ENCODE peak calls at places on chromosomes 13 and 19, in six cellular contexts. K is endothelial cell of umbilical vein, T is GM12878, G is keratinocyte, O is H1, J is GM23338. X is an unnamed sample. For H4K20me1, the result is how much of the 10 kb centered on the place peaks cover.

GRCh38 chr13:111021270-111021669 is 93.8 kb upstream of the ARHGEF7 start:
- DNase-seq in K (no peak), T (no peak), G (no peak), O (no peak), J (no peak), X (no peak)

GRCh38 chr19:35710784-35711723 is 6.7 kb downstream of the ZBTB32 start:
- DNase-seq in K (no peak), T (peak), G (no peak), O (no peak), J (no peak), X (no peak)

GRCh38 chr13:110352735-110353134 is 45.7 kb downstream of the COL4A2 start:
- DNase-seq in K (no peak), T (no peak), G (no peak), O (no peak), J (peak), X (peak)

GRCh38 chr13:93535256-93535655 is 308.6 kb downstream of the GPC6 start:
- DNase-seq in K (no peak), T (no peak), G (no peak), O (no peak), J (no peak), X (no peak)

GRCh38 chr19:1324792-1325567 is 39.3 kb downstream of the EFNA2 start:
- DNase-seq in K (peak), T (no peak), G (no peak), O (no peak), J (peak), X (no peak)

GRCh38 chr13:74102691-74103090 is 31.5 kb downstream of the KLF12 start:
- DNase-seq in K (no peak), T (no peak), G (no peak), O (no peak), J (no peak), X (no peak)

GRCh38 chr13:30240608-30241007 is 66.7 kb downstream of the KATNAL1 start:
- DNase-seq in K (no peak), T (no peak), G (no peak), O (no peak), J (no peak), X (no peak)

GRCh38 chr19:42596391-42597071 is 1.8 kb upstream of the CEACAM8 start:
- DNase-seq in K (peak), T (no peak), G (no peak), O (no peak), J (peak), X (peak)

GRCh38 chr13:74026753-74027152 is 107.5 kb downstream of the KLF12 start:
- DNase-seq in K (peak), T (peak), G (no peak), O (no peak), J (peak), X (peak)

GRCh38 chr19:5314012-5314906 is 26.4 kb downstream of the PTPRS start:
- DNase-seq in K (no peak), T (no peak), G (no peak), O (no peak), J (no peak), X (no peak)

GRCh38 chr13:47420012-47420411 is 523.2 kb upstream of the HTR2A start:
- DNase-seq in K (no peak), T (no peak), G (no peak), O (no peak), J (no peak), X (no peak)

GRCh38 chr19:13964776-13965175 is 12.5 kb downstream of the DCAF15 start:
- DNase-seq in K (no peak), T (no peak), G (no peak), O (no peak), J (no peak), X (no peak)

GRCh38 chr13:55029280-55029679 is 2000.7 kb downstream of the OLFM4 start:
- DNase-seq in K (no peak), T (no peak), G (no peak), O (no peak), J (no peak), X (no peak)

GRCh38 chr19:15701757-15702589 is 25.9 kb upstream of the OR10H2 start:
- DNase-seq in K (no peak), T (no peak), G (peak), O (no peak), J (no peak), X (no peak)

GRCh38 chr19:38538793-38539528 is 78.8 kb downstream of the MAP4K1 start:
- DNase-seq in K (no peak), T (no peak), G (no peak), O (no peak), J (no peak), X (no peak)

GRCh38 chr19:33100894-33101644 is 20.1 kb downstream of the GPATCH1 start:
- DNase-seq in K (no peak), T (no peak), G (no peak), O (no peak), J (no peak), X (no peak)

DNA sequence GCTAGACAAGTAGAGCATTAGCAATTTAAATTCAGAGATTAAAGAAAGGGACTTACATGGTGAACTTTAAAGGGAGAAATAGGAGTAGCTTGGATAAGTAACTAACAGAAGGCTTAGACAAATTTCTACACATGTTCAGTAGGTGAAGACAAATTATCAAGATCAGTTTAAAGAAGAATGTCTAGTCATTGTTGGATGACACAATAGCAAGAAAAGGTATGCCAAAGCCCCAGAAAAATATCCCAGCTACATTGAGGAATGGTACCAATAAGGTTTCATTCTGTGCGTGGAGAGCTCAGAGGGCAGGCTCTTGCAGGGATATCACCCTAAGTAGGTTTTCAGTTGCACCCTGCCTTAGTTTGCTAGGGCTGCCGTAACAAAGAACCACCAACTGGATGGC is 3.5 kb upstream of the STK24 start:
- DNase-seq in K (no peak), T (no peak), G (no peak), O (no peak), J (no peak), X (no peak)
- H4K20me1 ChIP-seq in K (under half), T (under half), G (under half), O (under half), J (under half), X (under half)

GRCh38 chr19:18948075-18948975 is 7.3 kb upstream of the HOMER3 start:
- DNase-seq in K (no peak), T (no peak), G (no peak), O (no peak), J (no peak), X (no peak)
- H3K4me3 ChIP-seq in K (no peak), T (no peak), G (no peak), O (no peak), J (no peak), X (no peak)

GRCh38 chr13:113859311-113860050 is 4.4 kb downstream of the GAS6 start:
- DNase-seq in K (no peak), T (no peak), G (no peak), O (no peak), J (no peak), X (no peak)

GRCh38 chr13:113860579-113861432 is 3.1 kb downstream of the GAS6 start:
- DNase-seq in K (peak), T (no peak), G (no peak), O (peak), J (peak), X (no peak)

GRCh38 chr13:113862191-113862765 is 1.6 kb downstream of the GAS6 start:
- DNase-seq in K (no peak), T (no peak), G (no peak), O (no peak), J (no peak), X (no peak)

GRCh38 chr13:113861433-113862030 is 2.3 kb downstream of the GAS6 start:
- DNase-seq in K (no peak), T (no peak), G (no peak), O (no peak), J (no peak), X (no peak)

GRCh38 chr13:113860051-113860471 is 3.8 kb downstream of the GAS6 start:
- DNase-seq in K (no peak), T (no peak), G (no peak), O (no peak), J (peak), X (no peak)
- H4K20me1 ChIP-seq in K (under half), T (under half), G (under half), O (under half), J (under half), X (under half)

GRCh38 chr19:55492362-55492944 is 4.2 kb downstream of the SSC5D start:
- DNase-seq in K (no peak), T (no peak), G (no peak), O (no peak), J (no peak), X (no peak)

GRCh38 chr19:55489711-55490477 is 1.7 kb downstream of the SSC5D start:
- DNase-seq in K (no peak), T (no peak), G (no peak), O (no peak), J (no peak), X (no peak)

GRCh38 chr19:55490478-55491436 is 2.5 kb downstream of the SSC5D start:
- DNase-seq in K (no peak), T (no peak), G (no peak), O (no peak), J (no peak), X (no peak)

GRCh38 chr19:55493052-55493649 is 4.9 kb downstream of the SSC5D start:
- DNase-seq in K (no peak), T (no peak), G (no peak), O (no peak), J (no peak), X (no peak)

DNA sequence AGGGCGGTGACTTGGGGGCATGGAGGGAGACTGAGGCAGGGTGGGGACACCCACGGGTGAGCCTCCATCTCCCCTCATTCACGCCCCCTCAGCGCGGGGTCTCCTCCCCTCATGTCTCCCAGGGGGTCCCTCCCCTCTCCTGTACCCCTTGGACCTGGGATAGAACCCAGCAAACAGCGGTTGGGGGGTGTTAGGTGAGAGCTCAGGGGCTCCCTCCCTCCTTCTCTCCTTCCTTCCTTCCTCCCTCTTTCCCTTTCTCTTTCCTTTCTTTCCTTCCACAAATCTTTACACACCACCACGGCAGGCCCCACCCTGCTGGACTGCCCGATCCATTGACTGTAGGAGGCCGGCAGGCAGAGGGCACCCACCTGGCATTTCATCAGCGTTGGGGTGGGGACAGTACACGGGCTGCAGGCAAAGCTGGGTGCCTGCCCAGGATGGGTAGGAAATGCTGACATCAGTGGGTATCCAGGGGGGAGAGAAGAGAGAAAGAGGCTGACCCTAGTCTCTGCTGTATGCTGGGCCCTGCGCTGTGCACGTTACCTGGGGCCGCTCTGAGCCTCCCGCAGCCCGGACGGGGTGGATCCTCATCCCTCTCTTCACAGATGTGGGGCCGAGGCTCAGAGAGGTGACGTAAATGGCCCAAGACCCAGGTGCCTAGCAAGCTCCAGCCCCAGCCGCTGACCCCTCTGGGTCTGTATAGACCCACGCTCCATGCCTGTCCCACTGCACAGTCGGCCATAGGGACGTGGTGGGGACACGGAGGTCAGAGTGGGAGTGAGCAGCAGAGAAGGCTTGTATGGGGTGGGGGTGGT is 3.5 kb downstream of the SSC5D start:
- DNase-seq in K (no peak), T (no peak), G (no peak), O (no peak), J (no peak), X (no peak)
- H3K4me3 ChIP-seq in K (no peak), T (no peak), G (no peak), O (no peak), J (no peak), X (no peak)

DNA sequence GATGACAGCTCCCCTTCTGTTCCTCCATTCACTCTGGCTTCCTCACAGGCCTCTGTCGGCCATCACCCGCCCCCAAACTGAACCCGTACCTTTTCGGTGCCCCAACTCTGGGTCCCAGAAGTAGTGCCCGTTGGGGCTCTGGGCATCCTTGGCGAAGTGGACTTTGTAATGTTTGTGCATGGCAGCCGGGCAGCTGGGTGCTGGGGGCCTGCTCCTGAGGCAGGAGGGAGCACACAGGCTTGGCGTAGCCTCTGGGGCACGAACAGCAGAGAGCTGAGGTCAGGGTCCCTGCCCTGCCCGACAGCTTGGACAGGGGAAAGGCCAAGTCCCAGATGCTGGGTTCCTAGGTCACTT is 834 bp downstream of the NKPD1 start:
- DNase-seq in K (no peak), T (no peak), G (no peak), O (no peak), J (no peak), X (no peak)
- H4K20me1 ChIP-seq in K (under half), T (under half), G (under half), O (under half), J (under half), X (under half)

DNA sequence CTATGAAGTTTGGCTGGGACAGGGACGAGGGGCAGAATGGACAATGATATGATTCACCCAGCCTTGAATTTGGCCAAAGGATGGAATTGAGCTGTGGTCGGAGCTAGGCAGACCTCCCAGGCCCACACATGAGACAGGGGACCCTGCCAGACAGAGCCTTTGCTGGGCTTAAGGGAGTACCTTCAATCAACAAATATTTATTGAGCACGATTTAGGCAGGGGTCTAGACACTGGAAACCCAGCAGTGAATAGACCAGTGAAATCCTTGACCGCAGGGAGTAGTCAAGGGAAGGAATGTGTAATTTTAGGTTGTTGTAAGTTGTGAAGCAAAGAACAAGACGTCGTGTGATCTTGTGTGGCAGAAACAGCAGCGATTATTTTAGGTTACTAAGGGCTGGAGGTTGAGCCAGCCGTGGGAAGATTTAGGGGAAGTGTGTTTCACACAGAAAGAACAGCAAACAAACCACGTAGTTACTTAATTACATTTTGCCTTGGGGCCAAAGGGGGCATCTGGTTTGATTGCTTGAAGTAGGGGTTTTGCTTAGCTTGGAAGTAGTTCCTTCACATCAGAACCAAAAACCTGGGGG is 16.9 kb upstream of the AP1M2 start:
- DNase-seq in K (peak), T (peak), G (no peak), O (no peak), J (no peak), X (peak)
- H3K4me3 ChIP-seq in K (no peak), T (peak), G (no peak), O (peak), J (peak), X (peak)

GRCh38 chr19:50008532-50008931 is 16.6 kb downstream of the VRK3 start:
- DNase-seq in K (no peak), T (no peak), G (no peak), O (no peak), J (peak), X (peak)
- H4K20me1 ChIP-seq in K (under half), T (under half), G (under half), O (under half), J (under half), X (under half)